ENCODE peak calls at places on chromosomes 7 and 10, in eight cellular contexts. One of them, this sample, is unnamed.

GRCh38 chr10:95820363-95820762 is 64.4 kb downstream of the ENTPD1 start:
- DNase-seq in GM23338: no peak
- DNase-seq in IMR-90: no peak
- DNase-seq in brain microvascular endothelial cell: no peak
- DNase-seq in bronchial epithelial cell: no peak
- DNase-seq in colonic mucosa: no peak
- DNase-seq in fibroblast of the aortic adventitia: no peak
- DNase-seq in fibroblast of lung: no peak
- DNase-seq in this sample: no peak

GRCh38 chr10:74244097-74244685 is 93.2 kb downstream of the ADK start:
- DNase-seq in GM23338: peak
- DNase-seq in IMR-90: peak
- DNase-seq in brain microvascular endothelial cell: no peak
- DNase-seq in bronchial epithelial cell: peak
- DNase-seq in colonic mucosa: peak
- DNase-seq in fibroblast of the aortic adventitia: peak
- DNase-seq in fibroblast of lung: peak
- DNase-seq in this sample: peak

GRCh38 chr10:62037166-62037831 is 135.8 kb downstream of the ARID5B start:
- DNase-seq in GM23338: no peak
- DNase-seq in IMR-90: peak
- DNase-seq in brain microvascular endothelial cell: peak
- DNase-seq in bronchial epithelial cell: peak
- DNase-seq in colonic mucosa: no peak
- DNase-seq in fibroblast of the aortic adventitia: peak
- DNase-seq in fibroblast of lung: peak
- DNase-seq in this sample: peak

GRCh38 chr7:72805526-72806494 is 22.2 kb downstream of the TYW1B start:
- DNase-seq in GM23338: no peak
- DNase-seq in IMR-90: peak
- DNase-seq in brain microvascular endothelial cell: peak
- DNase-seq in bronchial epithelial cell: peak
- DNase-seq in colonic mucosa: no peak
- DNase-seq in fibroblast of the aortic adventitia: peak
- DNase-seq in fibroblast of lung: peak
- DNase-seq in this sample: peak

GRCh38 chr7:155997431-155998327 is 185.4 kb upstream of the SHH start:
- DNase-seq in GM23338: no peak
- DNase-seq in IMR-90: no peak
- DNase-seq in brain microvascular endothelial cell: no peak
- DNase-seq in bronchial epithelial cell: peak
- DNase-seq in colonic mucosa: no peak
- DNase-seq in fibroblast of the aortic adventitia: no peak
- DNase-seq in fibroblast of lung: no peak
- DNase-seq in this sample: no peak

GRCh38 chr10:14583252-14583651 is 191.4 kb downstream of the FAM107B start:
- DNase-seq in GM23338: no peak
- DNase-seq in IMR-90: no peak
- DNase-seq in brain microvascular endothelial cell: no peak
- DNase-seq in bronchial epithelial cell: no peak
- DNase-seq in colonic mucosa: no peak
- DNase-seq in fibroblast of the aortic adventitia: no peak
- DNase-seq in fibroblast of lung: no peak
- DNase-seq in this sample: no peak

GRCh38 chr7:117323585-117323876 is 673 bp upstream of the WNT2 start:
- DNase-seq in GM23338: peak
- DNase-seq in IMR-90: no peak
- DNase-seq in brain microvascular endothelial cell: peak
- DNase-seq in bronchial epithelial cell: no peak
- DNase-seq in colonic mucosa: no peak
- DNase-seq in fibroblast of the aortic adventitia: no peak
- DNase-seq in fibroblast of lung: no peak
- DNase-seq in this sample: no peak

GRCh38 chr7:26937956-26938623 is 73.7 kb upstream of the SKAP2 start:
- DNase-seq in GM23338: no peak
- DNase-seq in IMR-90: no peak
- DNase-seq in brain microvascular endothelial cell: no peak
- DNase-seq in bronchial epithelial cell: peak
- DNase-seq in colonic mucosa: no peak
- DNase-seq in fibroblast of the aortic adventitia: no peak
- DNase-seq in fibroblast of lung: no peak
- DNase-seq in this sample: no peak

GRCh38 chr7:146514304-146514703 is 397.7 kb downstream of the CNTNAP2 start:
- DNase-seq in GM23338: no peak
- DNase-seq in IMR-90: no peak
- DNase-seq in brain microvascular endothelial cell: no peak
- DNase-seq in bronchial epithelial cell: no peak
- DNase-seq in colonic mucosa: no peak
- DNase-seq in fibroblast of the aortic adventitia: no peak
- DNase-seq in fibroblast of lung: no peak
- DNase-seq in this sample: no peak

GRCh38 chr7:121113288-121113687 is 124.8 kb downstream of the CPED1 start:
- DNase-seq in GM23338: no peak
- DNase-seq in IMR-90: peak
- DNase-seq in brain microvascular endothelial cell: peak
- DNase-seq in bronchial epithelial cell: peak
- DNase-seq in colonic mucosa: no peak
- DNase-seq in fibroblast of the aortic adventitia: no peak
- DNase-seq in fibroblast of lung: no peak
- DNase-seq in this sample: no peak

GRCh38 chr10:102650655-102651454 is 6.6 kb downstream of the TRIM8 start:
- DNase-seq in GM23338: no peak
- DNase-seq in IMR-90: no peak
- DNase-seq in brain microvascular endothelial cell: no peak
- DNase-seq in bronchial epithelial cell: no peak
- DNase-seq in colonic mucosa: no peak
- DNase-seq in fibroblast of the aortic adventitia: no peak
- DNase-seq in fibroblast of lung: no peak
- DNase-seq in this sample: no peak

GRCh38 chr7:74032191-74032490 is 4.2 kb downstream of the ELN start:
- DNase-seq in GM23338: no peak
- DNase-seq in IMR-90: peak
- DNase-seq in brain microvascular endothelial cell: no peak
- DNase-seq in bronchial epithelial cell: peak
- DNase-seq in colonic mucosa: no peak
- DNase-seq in fibroblast of the aortic adventitia: peak
- DNase-seq in fibroblast of lung: peak
- DNase-seq in this sample: peak

GRCh38 chr7:127705461-127705959 is 53.5 kb downstream of the SND1 start:
- DNase-seq in GM23338: no peak
- DNase-seq in IMR-90: peak
- DNase-seq in brain microvascular endothelial cell: no peak
- DNase-seq in bronchial epithelial cell: peak
- DNase-seq in colonic mucosa: no peak
- DNase-seq in fibroblast of the aortic adventitia: no peak
- DNase-seq in fibroblast of lung: no peak
- DNase-seq in this sample: no peak

GRCh38 chr7:93043393-93043985 is 74.3 kb downstream of the SAMD9 start:
- DNase-seq in GM23338: peak
- DNase-seq in IMR-90: peak
- DNase-seq in brain microvascular endothelial cell: peak
- DNase-seq in bronchial epithelial cell: peak
- DNase-seq in colonic mucosa: no peak
- DNase-seq in fibroblast of the aortic adventitia: peak
- DNase-seq in fibroblast of lung: peak
- DNase-seq in this sample: peak

GRCh38 chr10:681670-682318 is 7.7 kb downstream of the DIP2C start:
- DNase-seq in GM23338: no peak
- DNase-seq in IMR-90: peak
- DNase-seq in brain microvascular endothelial cell: peak
- DNase-seq in bronchial epithelial cell: no peak
- DNase-seq in colonic mucosa: no peak
- DNase-seq in fibroblast of the aortic adventitia: no peak
- DNase-seq in fibroblast of lung: peak
- DNase-seq in this sample: peak

GRCh38 chr10:685613-686012 is 3.9 kb downstream of the DIP2C start:
- DNase-seq in GM23338: no peak
- DNase-seq in IMR-90: no peak
- DNase-seq in brain microvascular endothelial cell: no peak
- DNase-seq in bronchial epithelial cell: no peak
- DNase-seq in colonic mucosa: no peak
- DNase-seq in fibroblast of the aortic adventitia: no peak
- DNase-seq in fibroblast of lung: no peak
- DNase-seq in this sample: no peak

GRCh38 chr10:686155-686931 is 3.1 kb downstream of the DIP2C start:
- DNase-seq in GM23338: no peak
- DNase-seq in IMR-90: no peak
- DNase-seq in brain microvascular endothelial cell: no peak
- DNase-seq in bronchial epithelial cell: no peak
- DNase-seq in colonic mucosa: no peak
- DNase-seq in fibroblast of the aortic adventitia: no peak
- DNase-seq in fibroblast of lung: no peak
- DNase-seq in this sample: no peak

GRCh38 chr10:682931-683447 is 6.5 kb downstream of the DIP2C start:
- DNase-seq in GM23338: no peak
- DNase-seq in IMR-90: no peak
- DNase-seq in brain microvascular endothelial cell: no peak
- DNase-seq in bronchial epithelial cell: no peak
- DNase-seq in colonic mucosa: no peak
- DNase-seq in fibroblast of the aortic adventitia: no peak
- DNase-seq in fibroblast of lung: no peak
- DNase-seq in this sample: no peak

DNA sequence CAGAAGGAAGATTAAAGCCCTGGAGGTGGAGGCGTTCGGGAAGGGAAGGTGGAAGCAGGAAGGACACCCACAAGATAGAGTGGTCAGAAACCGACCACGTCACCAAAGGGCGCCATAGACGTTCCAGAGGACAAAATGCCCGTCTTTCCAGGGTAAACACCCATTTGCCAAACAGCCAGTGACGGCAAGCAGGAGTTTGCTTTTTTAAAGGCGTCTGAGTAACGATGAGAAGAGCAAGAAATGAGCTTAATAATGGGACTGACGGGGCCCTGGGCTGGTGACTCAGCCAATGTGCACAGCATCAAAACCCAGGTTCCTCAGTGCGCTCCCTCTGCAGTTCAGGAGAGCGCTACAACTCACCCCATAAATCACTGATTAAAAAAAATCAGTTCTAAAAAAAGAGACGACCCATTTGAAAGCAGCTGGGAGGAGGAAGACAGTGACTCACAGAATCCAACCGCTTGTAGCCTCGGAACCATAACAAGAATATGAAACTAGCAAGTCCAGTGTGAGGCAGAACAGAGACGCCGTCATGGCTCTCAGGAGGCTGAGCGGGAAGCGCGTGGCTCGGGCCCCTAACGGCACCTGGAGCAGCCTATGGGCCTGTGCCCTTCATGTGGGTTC is 5.9 kb downstream of the DIP2C start:
- DNase-seq in GM23338: no peak
- DNase-seq in IMR-90: peak
- DNase-seq in brain microvascular endothelial cell: peak
- DNase-seq in bronchial epithelial cell: no peak
- DNase-seq in colonic mucosa: no peak
- DNase-seq in fibroblast of the aortic adventitia: peak
- DNase-seq in fibroblast of lung: peak
- DNase-seq in this sample: peak
- TF ChIP-seq CTCF in GM23338: no peak
- TF ChIP-seq CTCF in IMR-90: peak
- TF ChIP-seq CTCF in brain microvascular endothelial cell: peak
- TF ChIP-seq CTCF in bronchial epithelial cell: no peak
- TF ChIP-seq CTCF in colonic mucosa: no peak
- TF ChIP-seq CTCF in fibroblast of the aortic adventitia: peak
- TF ChIP-seq CTCF in fibroblast of lung: no peak
- TF ChIP-seq CTCF in this sample: no peak

GRCh38 chr10:43689955-43690771 is 41.5 kb upstream of the ZNF32 start:
- DNase-seq in GM23338: peak
- DNase-seq in IMR-90: peak
- DNase-seq in brain microvascular endothelial cell: peak
- DNase-seq in bronchial epithelial cell: peak
- DNase-seq in colonic mucosa: peak
- DNase-seq in fibroblast of the aortic adventitia: peak
- DNase-seq in fibroblast of lung: peak
- DNase-seq in this sample: peak
- H3K4me3 ChIP-seq in GM23338: peak
- H3K4me3 ChIP-seq in IMR-90: peak
- H3K4me3 ChIP-seq in brain microvascular endothelial cell: peak
- H3K4me3 ChIP-seq in bronchial epithelial cell: peak
- H3K4me3 ChIP-seq in colonic mucosa: peak
- H3K4me3 ChIP-seq in fibroblast of the aortic adventitia: peak
- H3K4me3 ChIP-seq in fibroblast of lung: peak
- H3K4me3 ChIP-seq in this sample: peak

DNA sequence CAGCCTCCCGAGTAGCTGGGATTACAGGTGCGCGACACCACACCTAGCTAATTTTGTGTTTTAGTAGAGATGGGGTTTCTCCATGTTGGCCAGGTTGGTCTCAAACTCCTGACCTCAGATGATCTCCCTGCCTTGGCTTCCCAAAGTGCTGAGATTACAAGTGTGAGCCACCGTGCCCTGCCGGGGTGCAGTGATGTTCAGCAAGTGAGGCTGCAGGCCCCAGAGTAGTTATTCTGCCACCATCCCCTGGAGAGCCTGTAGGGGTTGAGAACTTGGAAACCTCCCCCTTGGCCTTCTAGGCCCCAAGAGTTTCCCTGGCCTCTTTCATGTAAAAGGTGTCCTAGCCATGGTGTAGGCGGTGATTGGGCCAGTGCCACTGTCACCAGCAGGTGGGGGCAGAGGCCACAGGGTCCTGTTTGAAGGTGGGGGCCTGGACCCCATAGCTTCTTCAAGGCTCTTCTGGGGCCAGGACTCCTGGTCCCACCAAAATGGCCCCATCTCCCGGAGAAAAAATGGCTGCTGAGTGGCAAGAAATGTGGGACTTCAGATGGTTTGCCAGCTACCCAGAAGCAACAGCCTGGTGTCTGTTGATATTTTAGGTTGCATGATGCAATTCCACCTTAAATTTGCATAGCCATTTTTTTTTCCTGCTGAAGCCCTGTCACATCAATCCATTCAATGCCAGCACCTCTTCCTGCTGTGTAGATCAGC is 25.5 kb upstream of the INMT start:
- DNase-seq in GM23338: no peak
- DNase-seq in IMR-90: no peak
- DNase-seq in brain microvascular endothelial cell: no peak
- DNase-seq in bronchial epithelial cell: no peak
- DNase-seq in colonic mucosa: no peak
- DNase-seq in fibroblast of the aortic adventitia: no peak
- DNase-seq in fibroblast of lung: no peak
- DNase-seq in this sample: no peak
- TF ChIP-seq CTCF in GM23338: peak
- TF ChIP-seq CTCF in IMR-90: no peak
- TF ChIP-seq CTCF in brain microvascular endothelial cell: no peak
- TF ChIP-seq CTCF in bronchial epithelial cell: no peak
- TF ChIP-seq CTCF in colonic mucosa: no peak
- TF ChIP-seq CTCF in fibroblast of the aortic adventitia: no peak
- TF ChIP-seq CTCF in fibroblast of lung: no peak
- TF ChIP-seq CTCF in this sample: no peak

DNA sequence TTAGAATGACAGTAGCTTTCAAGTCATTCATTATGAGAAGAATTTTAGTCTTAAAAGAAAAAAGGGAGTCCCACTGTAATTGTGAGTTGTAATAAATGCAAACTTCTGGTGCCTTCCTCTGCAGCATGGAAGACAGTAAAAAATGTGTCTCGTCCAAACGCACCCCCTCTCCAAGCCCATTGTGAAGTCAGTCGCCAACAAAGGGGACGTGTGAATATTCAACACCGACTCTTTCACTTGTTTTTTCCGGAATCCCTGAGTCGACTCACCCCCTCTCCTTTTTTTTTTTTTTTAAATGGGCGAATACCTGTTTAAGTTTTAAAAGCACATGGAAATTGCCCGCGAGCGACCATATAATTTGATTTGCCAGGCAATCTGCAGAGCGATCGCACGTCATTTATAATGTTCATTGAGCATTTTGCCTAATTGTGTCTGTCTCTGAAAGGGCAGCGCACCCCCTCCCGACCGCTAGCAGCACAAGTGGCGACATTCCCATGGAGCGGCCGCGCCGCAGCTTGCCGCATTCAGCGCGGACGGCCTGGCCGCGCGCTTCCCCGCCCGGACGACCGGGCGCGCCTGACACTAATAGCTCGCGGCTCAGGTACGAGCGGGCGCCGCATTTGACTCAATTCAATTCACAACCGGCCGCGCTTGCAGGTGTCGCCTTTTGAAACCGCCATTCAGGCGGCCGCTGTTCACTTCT is 19.1 kb upstream of the PTF1A start:
- DNase-seq in GM23338: peak
- DNase-seq in IMR-90: no peak
- DNase-seq in brain microvascular endothelial cell: no peak
- DNase-seq in bronchial epithelial cell: no peak
- DNase-seq in colonic mucosa: no peak
- DNase-seq in fibroblast of the aortic adventitia: no peak
- DNase-seq in fibroblast of lung: no peak
- DNase-seq in this sample: no peak
- H3K4me3 ChIP-seq in GM23338: peak
- H3K4me3 ChIP-seq in IMR-90: no peak
- H3K4me3 ChIP-seq in brain microvascular endothelial cell: no peak
- H3K4me3 ChIP-seq in bronchial epithelial cell: no peak
- H3K4me3 ChIP-seq in colonic mucosa: no peak
- H3K4me3 ChIP-seq in fibroblast of the aortic adventitia: no peak
- H3K4me3 ChIP-seq in fibroblast of lung: no peak
- H3K4me3 ChIP-seq in this sample: no peak